ENCODE peak calls at places on chromosomes 1 and 21, in nine cellular contexts. F is stimulated activated naive CD4-positive, alpha-beta T cell; D is hypothalamus; M is glomerular endothelial cell; L is OCI-LY7; G is fibroblast of lung; Q is GF-D8; B is HS-5; K is stimulated activated naive CD8-positive, alpha-beta T cell treated with anti-CD3 and anti-CD28 coated beads, Interleukin-15, amount 100 ng/mL, for 72 hours. W is an unnamed sample.

GRCh38 chr1:2412773-2413494 is 570 bp upstream of the PEX10 start:
- DNase-seq in M (no peak), L (peak), B (no peak), Q (no peak), G (no peak), D (no peak), K (peak), F (peak), W (no peak)

GRCh38 chr21:27269646-27270045 is 302.8 kb upstream of the ADAMTS5 start:
- DNase-seq in B (peak), G (peak), K (no peak), M (no peak), F (no peak), L (no peak), Q (no peak), D (no peak), W (no peak)

GRCh38 chr1:172948457-172948856 is 102.3 kb downstream of the TNFSF18 start:
- DNase-seq in L (no peak), G (peak), M (no peak), B (peak), D (no peak), K (peak), Q (no peak), F (no peak), W (peak)

GRCh38 chr1:53066433-53066832 is 4.4 kb downstream of the PODN start:
- DNase-seq in M (no peak), F (no peak), G (peak), Q (no peak), K (no peak), B (no peak), D (no peak), L (no peak), W (no peak)

GRCh38 chr1:99766378-99766800 is at the start of gene FRRS1:
- DNase-seq in D (peak), F (peak), M (peak), L (peak), B (peak), G (peak), Q (peak), K (peak), W (no peak)

GRCh38 chr1:222754386-222755139 is 17.6 kb downstream of the FAM177B start:
- DNase-seq in L (no peak), B (no peak), D (no peak), M (no peak), F (no peak), G (peak), Q (no peak), K (no peak), W (peak)

GRCh38 chr1:168091063-168091462 is 45.7 kb downstream of the GPR161 start:
- DNase-seq in G (no peak), Q (no peak), F (no peak), K (no peak), B (no peak), L (no peak), D (no peak), M (no peak), W (no peak)

GRCh38 chr1:2826316-2826715 is 24.8 kb upstream of the TTC34 start:
- DNase-seq in B (no peak), Q (no peak), D (no peak), F (no peak), K (no peak), L (no peak), G (no peak), M (no peak), W (no peak)

GRCh38 chr21:25324666-25325065 is 282.6 kb downstream of the MRPL39 start:
- DNase-seq in Q (no peak), K (no peak), G (no peak), L (no peak), F (no peak), M (no peak), D (no peak), B (no peak), W (no peak)

GRCh38 chr1:176998396-176998795 is 166.1 kb downstream of the ASTN1 start:
- DNase-seq in F (no peak), G (no peak), L (no peak), B (no peak), D (no peak), Q (no peak), K (no peak), M (no peak), W (no peak)

GRCh38 chr1:24910751-24911650 is 19.1 kb downstream of the RUNX3 start:
- DNase-seq in G (peak), L (no peak), K (peak), B (no peak), M (no peak), F (no peak), Q (no peak), D (no peak), W (no peak)

GRCh38 chr1:206540044-206540758 is 32.9 kb downstream of the RASSF5 start:
- DNase-seq in K (no peak), L (no peak), F (no peak), D (peak), B (no peak), Q (no peak), M (no peak), G (no peak), W (no peak)

GRCh38 chr1:150178543-150178942 is 28.8 kb downstream of the PLEKHO1 start:
- DNase-seq in F (no peak), M (no peak), G (no peak), B (no peak), Q (peak), L (no peak), D (no peak), K (no peak), W (no peak)

GRCh38 chr1:235601087-235601486 is 48.5 kb downstream of the GNG4 start:
- DNase-seq in L (peak), G (peak), D (no peak), B (no peak), F (no peak), K (no peak), Q (no peak), M (no peak), W (no peak)

GRCh38 chr1:64246294-64246917 is 43.0 kb downstream of the UBE2U start:
- DNase-seq in L (peak), F (no peak), K (no peak), D (no peak), Q (peak), M (no peak), B (no peak), G (peak), W (no peak)

GRCh38 chr1:57063427-57063826 is 97.6 kb upstream of the C8B start:
- DNase-seq in M (no peak), B (no peak), G (no peak), L (no peak), D (no peak), Q (no peak), K (no peak), F (no peak), W (no peak)

GRCh38 chr1:32870615-32871363 is at the start of gene FNDC5:
- DNase-seq in K (no peak), M (no peak), F (no peak), Q (no peak), B (no peak), G (no peak), D (no peak), L (no peak), W (no peak)

GRCh38 chr1:182127656-182128055 is 66.1 kb upstream of the ZNF648 start:
- DNase-seq in K (no peak), G (no peak), F (no peak), Q (no peak), L (no peak), M (no peak), B (no peak), D (no peak), W (no peak)

GRCh38 chr1:165426745-165427144 is 18.2 kb downstream of the RXRG start:
- DNase-seq in M (no peak), G (no peak), K (no peak), L (no peak), Q (no peak), D (no peak), F (no peak), B (no peak), W (no peak)

W was measured in pulmonary artery endothelial cell.